ENCODE peak calls at places on chromosomes 13 and 19, in four cellular contexts. B is uterus, O is A549, F is body of pancreas. I is an unnamed sample.

GRCh38 chr19:10343495-10343894 is 4.1 kb upstream of the ICAM3 start:
- DNase-seq in F (no peak), O (no peak), B (no peak), I (no peak)

GRCh38 chr19:34731019-34731829 is 2.8 kb upstream of the ZNF181 start:
- DNase-seq in B (no peak), F (peak), O (no peak), I (no peak)

GRCh38 chr19:3129112-3129511 is 6.7 kb upstream of the GNA15 start:
- DNase-seq in F (no peak), B (no peak), O (no peak), I (no peak)

GRCh38 chr19:6383188-6383587 is 7.5 kb upstream of the PSPN start:
- DNase-seq in B (no peak), F (no peak), O (no peak), I (no peak)

GRCh38 chr13:66322193-66322592 is 907.9 kb downstream of the PCDH9 start:
- DNase-seq in B (no peak), O (no peak), F (no peak), I (no peak)

GRCh38 chr19:7862413-7862951 is 11.7 kb downstream of the PRR36 start:
- DNase-seq in F (peak), B (no peak), O (no peak), I (peak)

GRCh38 chr19:34428549-34429285 is 536 bp downstream of the UBA2 start:
- DNase-seq in O (peak), F (peak), B (no peak), I (no peak)

GRCh38 chr13:108326318-108326717 is 56.8 kb downstream of the TNFSF13B start:
- DNase-seq in B (no peak), F (no peak), O (no peak), I (no peak)

GRCh38 chr13:79867248-79867647 is 386.3 kb downstream of the NDFIP2 start:
- DNase-seq in B (no peak), F (no peak), O (no peak), I (no peak)

GRCh38 chr13:74047925-74048324 is 86.3 kb downstream of the KLF12 start:
- DNase-seq in O (peak), F (no peak), B (no peak), I (no peak)

GRCh38 chr19:35088514-35088913 is 27.1 kb upstream of the FXYD3 start:
- DNase-seq in B (no peak), F (no peak), O (peak), I (no peak)

GRCh38 chr19:47781590-47782318 is 3.3 kb downstream of the SELENOW start:
- DNase-seq in F (no peak), B (peak), O (no peak), I (peak)

GRCh38 chr19:19445911-19446361 is 40.5 kb downstream of the GATAD2A start:
- DNase-seq in B (no peak), F (no peak), O (no peak), I (no peak)

GRCh38 chr13:99227909-99228688 is 27.4 kb downstream of the UBAC2 start:
- DNase-seq in B (no peak), F (no peak), O (no peak), I (no peak)

GRCh38 chr19:772730-773436 is 22.0 kb downstream of the MISP start:
- DNase-seq in F (no peak), O (no peak), B (no peak), I (no peak)

GRCh38 chr19:5292843-5293606 is 47.6 kb downstream of the PTPRS start:
- DNase-seq in F (peak), O (peak), B (peak), I (peak)

GRCh38 chr19:45952691-45953505 is 20.8 kb downstream of the NOVA2 start:
- DNase-seq in F (peak), B (no peak), O (peak), I (no peak)

GRCh38 chr19:15378529-15379082 is 981 bp downstream of the AKAP8 start:
- DNase-seq in O (peak), B (no peak), F (peak), I (peak)

GRCh38 chr19:6002591-6002990 is 24.7 kb upstream of the RANBP3 start:
- DNase-seq in O (no peak), B (no peak), F (no peak), I (no peak)

GRCh38 chr13:99979453-99980200 is 2.0 kb upstream of the ZIC2 start:
- DNase-seq in B (no peak), O (no peak), F (no peak), I (no peak)

GRCh38 chr19:46722004-46722380 is 5.1 kb upstream of the PRKD2 start:
- DNase-seq in B (no peak), F (no peak), O (no peak), I (no peak)

DNA sequence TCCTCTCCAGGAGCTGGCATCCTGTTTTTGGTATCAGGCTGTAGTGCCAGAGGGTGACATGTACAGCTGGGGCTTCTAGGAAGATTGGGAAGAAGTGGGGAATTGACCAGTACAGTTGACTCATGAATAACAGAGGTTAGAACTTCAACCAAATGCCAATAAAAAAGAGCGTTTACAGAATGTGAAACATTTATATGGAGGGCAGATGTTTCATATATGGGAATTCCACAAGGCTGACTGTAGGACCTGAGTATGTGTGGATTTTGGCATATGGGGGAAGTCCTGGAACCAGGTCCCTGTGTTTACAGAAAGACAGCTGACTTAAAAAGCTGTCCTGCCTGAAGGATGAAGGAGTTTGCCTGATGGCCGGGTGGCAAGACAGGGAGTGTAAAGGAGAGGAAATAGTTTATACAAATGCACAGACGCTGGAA is 5.2 kb downstream of the CHAMP1 start:
- DNase-seq in F (no peak), O (no peak), B (no peak), I (no peak)
- H3K4me3 ChIP-seq in F (no peak), O (no peak), B (no peak), I (no peak)

DNA sequence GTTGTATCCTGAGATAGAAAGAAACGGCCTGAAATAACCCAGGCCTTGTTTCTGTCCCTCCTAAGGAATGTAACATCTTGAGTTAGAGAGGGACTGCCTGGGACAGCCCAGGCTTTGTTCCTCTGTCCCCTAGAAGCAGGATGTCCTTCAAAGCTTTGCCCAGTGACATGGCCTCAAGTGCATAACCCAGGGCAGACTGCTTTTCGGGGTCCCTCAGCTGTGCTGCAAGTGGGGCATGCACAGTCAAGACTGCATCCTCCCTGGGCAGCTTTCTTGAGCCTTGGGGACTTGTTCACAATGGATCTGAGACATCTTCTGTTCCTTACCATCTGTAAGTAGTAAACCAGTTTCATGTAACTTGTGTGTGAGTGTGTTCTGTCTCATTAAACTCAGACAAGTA is 7.5 kb upstream of the EPSTI1 start:
- DNase-seq in B (no peak), F (no peak), O (no peak), I (no peak)
- H3K27ac ChIP-seq in B (no peak), F (no peak), O (peak), I (no peak)

GRCh38 chr19:11580665-11581418 is 3.4 kb upstream of the ACP5 start:
- DNase-seq in B (no peak), F (no peak), O (no peak), I (no peak)

GRCh38 chr19:11578342-11579142 is 1.1 kb upstream of the ACP5 start:
- DNase-seq in O (no peak), B (no peak), F (no peak), I (no peak)

GRCh38 chr19:11574689-11575088 is 2.8 kb downstream of the ACP5 start:
- DNase-seq in F (no peak), O (no peak), B (no peak), I (peak)

GRCh38 chr19:11577451-11578341 is at the start of gene ACP5:
- DNase-seq in O (no peak), B (no peak), F (no peak), I (no peak)

GRCh38 chr19:11576186-11576585 is 1.3 kb downstream of the ACP5 start:
- DNase-seq in F (no peak), B (no peak), O (no peak), I (no peak)
- TF ChIP-seq POLR2A in F (no peak), B (no peak), O (no peak), I (no peak)

GRCh38 chr13:48068952-48069351 is 26.0 kb downstream of the MED4 start:
- DNase-seq in O (no peak), B (no peak), F (no peak), I (no peak)

GRCh38 chr13:48068036-48068435 is 26.9 kb downstream of the MED4 start:
- DNase-seq in F (no peak), O (no peak), B (no peak), I (no peak)

GRCh38 chr13:48070942-48071341 is 24.0 kb downstream of the MED4 start:
- DNase-seq in O (no peak), B (no peak), F (no peak), I (no peak)

GRCh38 chr13:48072304-48072703 is 22.6 kb downstream of the MED4 start:
- DNase-seq in B (no peak), O (no peak), F (no peak), I (no peak)

GRCh38 chr13:48069573-48069972 is 25.3 kb downstream of the MED4 start:
- DNase-seq in B (no peak), O (no peak), F (no peak), I (no peak)
- H3K4me3 ChIP-seq in B (no peak), O (no peak), F (no peak), I (no peak)

GRCh38 chr13:109645831-109646230 is 140.6 kb downstream of the IRS2 start:
- DNase-seq in B (no peak), F (no peak), O (no peak), I (no peak)
- H3K27ac ChIP-seq in B (no peak), F (no peak), O (peak), I (peak)

DNA sequence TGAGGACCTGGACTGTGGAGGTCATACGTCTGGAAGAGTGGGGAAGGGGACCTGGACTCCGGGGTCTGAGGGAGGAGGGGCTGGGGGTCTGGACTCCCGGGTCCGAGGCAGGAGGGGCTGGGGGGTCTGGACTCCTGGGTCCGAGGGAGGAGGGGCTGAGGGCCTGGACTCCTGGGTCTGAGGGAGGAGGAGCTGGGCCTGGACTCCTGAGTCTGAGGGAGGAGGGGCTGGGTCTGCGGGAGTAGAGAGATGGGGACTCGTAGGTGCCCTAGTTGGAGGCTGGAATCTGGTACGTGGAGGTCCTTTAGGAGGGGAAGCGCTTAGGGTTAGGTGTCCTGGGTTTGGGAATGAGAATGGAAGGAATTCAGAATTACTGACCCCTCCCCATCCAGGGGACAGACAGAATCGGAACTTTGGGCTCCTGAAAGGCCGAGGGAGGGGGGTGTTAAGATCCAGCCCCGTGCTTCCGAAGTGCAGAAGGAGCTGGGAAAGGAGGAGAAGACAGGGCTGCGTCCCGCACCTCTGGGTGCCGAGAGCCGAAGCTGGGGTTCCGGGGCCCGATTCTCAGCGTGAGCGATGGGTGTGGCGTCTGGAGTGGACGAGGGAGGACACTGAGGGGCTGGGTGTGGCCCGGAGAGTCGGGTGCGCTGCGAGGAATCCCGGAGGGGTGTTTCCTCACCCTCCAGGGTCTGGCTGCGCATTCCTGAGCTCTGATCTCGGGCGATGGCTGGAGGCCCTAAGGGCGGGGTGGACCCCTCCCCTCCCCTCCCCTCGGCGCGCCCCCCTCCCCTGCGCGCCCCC is 608 bp downstream of the MYADM start:
- DNase-seq in B (peak), O (peak), F (peak), I (peak)
- TF ChIP-seq POLR2A in B (no peak), O (peak), F (no peak), I (no peak)

I was measured in Peyer's patch.